ENCODE peak calls at places on chromosomes 16 and 17, in six cellular contexts. H is A549, D is HepG2, N is GM12878, E is endothelial cell of umbilical vein, T is K562. W is an unnamed sample.

GRCh38 chr17:41915566-41915965 is 3.2 kb downstream of the ACLY start:
- DNase-seq in H (no peak), T (no peak), D (no peak), E (no peak), N (no peak), W (no peak)

GRCh38 chr17:20781260-20781659 is 201.7 kb downstream of the CDRT15L2 start:
- DNase-seq in T (no peak), H (no peak), D (no peak), N (no peak), E (no peak), W (no peak)

GRCh38 chr16:1183235-1183907 is 30.5 kb downstream of the CACNA1H start:
- DNase-seq in D (no peak), N (no peak), E (peak; percentile 8), T (no peak), H (peak; percentile 58), W (no peak)

GRCh38 chr17:79255471-79255870 is 180.8 kb downstream of the ENGASE start:
- DNase-seq in T (no peak), N (no peak), H (no peak), D (no peak), E (no peak), W (no peak)

GRCh38 chr17:56808503-56808902 is 25.2 kb downstream of the C17orf67 start:
- DNase-seq in D (no peak), E (no peak), T (no peak), N (no peak), H (no peak), W (no peak)

GRCh38 chr16:27566417-27566816 is 16.5 kb downstream of the KATNIP start:
- DNase-seq in T (peak; percentile 60), D (no peak), H (no peak), N (no peak), E (no peak), W (peak; percentile 88)

GRCh38 chr16:85136213-85136704 is 24.0 kb upstream of the CIBAR2 start:
- DNase-seq in H (no peak), D (no peak), N (peak; percentile 28), T (no peak), E (no peak), W (peak; percentile 89)

GRCh38 chr16:79079656-79080420 is 520.7 kb downstream of the MAF start:
- DNase-seq in T (no peak), N (no peak), D (no peak), E (no peak), H (no peak), W (no peak)

GRCh38 chr16:21023509-21024202 is 123.1 kb downstream of the LYRM1 start:
- DNase-seq in T (no peak), D (no peak), H (no peak), E (no peak), N (no peak), W (no peak)

GRCh38 chr16:89119661-89120141 is 26.0 kb downstream of the ACSF3 start:
- DNase-seq in T (no peak), H (no peak), E (no peak), N (no peak), D (no peak), W (no peak)

GRCh38 chr17:20922128-20922670 is 120.6 kb downstream of the USP22 start:
- DNase-seq in N (no peak), E (peak; percentile 18), T (peak; percentile 47), H (no peak), D (no peak), W (no peak)

GRCh38 chr17:8243827-8244226 is 4.0 kb downstream of the CTC1 start:
- DNase-seq in H (no peak), E (no peak), D (no peak), T (no peak), N (no peak), W (no peak)

GRCh38 chr17:78611636-78612035 is 34.4 kb upstream of the DNAH17 start:
- DNase-seq in T (no peak), D (no peak), N (no peak), E (no peak), H (no peak), W (no peak)

GRCh38 chr16:56107944-56108583 is 83.2 kb upstream of the GNAO1 start:
- DNase-seq in N (no peak), T (no peak), H (no peak), E (no peak), D (no peak), W (no peak)

GRCh38 chr16:20868890-20869289 is 31.3 kb downstream of the DCUN1D3 start:
- DNase-seq in N (no peak), T (no peak), D (peak; percentile 60), E (peak; percentile 74), H (no peak), W (no peak)

GRCh38 chr16:4059969-4060368 is 56.3 kb downstream of the ADCY9 start:
- DNase-seq in D (no peak), E (no peak), H (no peak), N (no peak), T (no peak), W (peak; percentile 44)

GRCh38 chr17:352421-353212 is at the start of gene RPH3AL:
- DNase-seq in H (peak; percentile 94), N (no peak), D (peak; percentile 92), T (no peak), E (peak; percentile 69), W (no peak)

GRCh38 chr16:4404247-4404966 is 12.0 kb downstream of the CORO7 start:
- DNase-seq in D (peak; percentile 51), T (peak; percentile 72), N (no peak), E (peak; percentile 44), H (peak; percentile 77), W (peak; percentile 56)

GRCh38 chr17:45224671-45225050 is 3.0 kb downstream of the FMNL1 start:
- DNase-seq in E (no peak), T (no peak), N (no peak), D (no peak), H (no peak), W (no peak)
- H3K4me3 ChIP-seq in E (no peak overlapping the region), T (no peak overlapping the region), N (peak overlapping the region; percentile 89), D (no peak overlapping the region), H (no peak overlapping the region), W (peak overlapping the region; percentile 38)

GRCh38 chr17:76458580-76459490 is 5.9 kb upstream of the UBE2O start:
- DNase-seq in H (peak; percentile 91), N (no peak), E (peak; percentile 54), D (peak; percentile 71), T (peak; percentile 83), W (peak; percentile 30)
- TF ChIP-seq MYC in H (no peak), N (no peak), E (no peak), D (no peak), T (no peak), W (no peak)

GRCh38 chr17:81033535-81034167 is 1.3 kb upstream of the BAIAP2 start:
- DNase-seq in D (peak; percentile 44), T (no peak), N (no peak), H (no peak), E (peak; percentile 32), W (peak; percentile 52)
- H3K4me3 ChIP-seq in D (peak overlapping the region; percentile 88), T (peak overlapping the region; percentile 70), N (no peak overlapping the region), H (peak overlapping the region; percentile 72), E (peak overlapping the region; percentile 72), W (peak overlapping the region; percentile 62)

GRCh38 chr16:66510711-66511614 is 39.0 kb downstream of the TK2 start:
- DNase-seq in N (no peak), D (no peak), H (no peak), T (no peak), E (no peak), W (no peak)
- TF ChIP-seq MYC in N (no peak), D (no peak), H (no peak), T (no peak), E (no peak), W (no peak)

GRCh38 chr16:35602116-35602515 is 2142.7 kb downstream of the TP53TG3F start:
- DNase-seq in E (no peak), N (no peak), T (no peak), D (no peak), H (no peak), W (no peak)

GRCh38 chr16:35596467-35596866 is 2137.1 kb downstream of the TP53TG3F start:
- DNase-seq in E (no peak), D (no peak), N (no peak), T (no peak), H (no peak), W (no peak)

GRCh38 chr16:35598696-35599332 is 2139.4 kb downstream of the TP53TG3F start:
- DNase-seq in H (no peak), E (no peak), N (no peak), T (no peak), D (no peak), W (peak; percentile 15)

GRCh38 chr16:35599429-35600165 is 2140.2 kb downstream of the TP53TG3F start:
- DNase-seq in D (no peak), H (no peak), T (no peak), E (no peak), N (no peak), W (no peak)
- H3K4me3 ChIP-seq in D (no peak overlapping the region), H (no peak overlapping the region), T (no peak overlapping the region), E (no peak overlapping the region), N (no peak overlapping the region), W (no peak overlapping the region)

DNA sequence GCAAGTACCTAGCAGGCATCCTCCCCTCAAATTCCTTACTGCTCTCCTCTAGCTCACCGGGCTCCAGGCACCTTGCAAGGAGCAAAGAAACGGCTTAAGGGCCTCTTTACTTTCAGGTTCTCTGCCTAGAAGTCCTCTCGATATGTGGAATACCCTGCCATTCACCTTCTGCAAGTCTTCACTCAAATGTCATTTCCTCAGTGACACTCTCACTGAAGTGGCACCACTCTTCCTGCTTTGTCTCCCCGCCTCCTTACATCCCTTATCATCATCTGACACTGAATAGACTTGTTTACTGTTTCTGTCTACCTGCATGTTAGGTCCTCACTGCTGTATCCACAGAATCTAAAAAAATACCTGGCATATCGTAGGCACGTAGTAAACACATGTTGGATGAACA is 948 bp downstream of the SLC7A6OS start:
- DNase-seq in D (no peak), T (no peak), N (no peak), E (no peak), H (no peak), W (peak; percentile 37)
- TF ChIP-seq MYC in D (no peak), T (no peak), N (no peak), E (no peak), H (no peak), W (no peak)

W was measured in NB4.